ENCODE peak calls at places on chromosomes 11 and 22, in ten cellular contexts. One of them, this sample, is unnamed.

GRCh38 chr11:34417203-34417602 is 21.5 kb upstream of the CAT start:
- DNase-seq in caudate nucleus: no peak
- DNase-seq in stimulated activated CD4-positive, alpha-beta T cell treated with anti-CD3 and anti-CD28 coated beads, Interleukin-12 subunit alpha, Interleukin-12 subunit beta, amount 100 ng/mL, for 4 hours: no peak
- DNase-seq in AG08396: no peak
- DNase-seq in fibroblast of the conjunctiva: no peak
- DNase-seq in naive thymus-derived CD8-positive, alpha-beta T cell: no peak
- DNase-seq in activated CD8-positive, alpha-beta memory T cell treated with anti-CD3 and anti-CD28 coated beads for 48 hours: no peak
- DNase-seq in posterior cingulate gyrus: no peak
- DNase-seq in AG10803: no peak
- DNase-seq in ACHN: no peak
- DNase-seq in this sample: no peak

GRCh38 chr22:42169055-42169469 is 38.5 kb upstream of the CYP2D6 start:
- DNase-seq in caudate nucleus: no peak
- DNase-seq in stimulated activated CD4-positive, alpha-beta T cell treated with anti-CD3 and anti-CD28 coated beads, Interleukin-12 subunit alpha, Interleukin-12 subunit beta, amount 100 ng/mL, for 4 hours: peak; percentile 54
- DNase-seq in AG08396: peak; percentile 85
- DNase-seq in fibroblast of the conjunctiva: peak; percentile 57
- DNase-seq in naive thymus-derived CD8-positive, alpha-beta T cell: peak; percentile 66
- DNase-seq in activated CD8-positive, alpha-beta memory T cell treated with anti-CD3 and anti-CD28 coated beads for 48 hours: peak; percentile 22
- DNase-seq in posterior cingulate gyrus: peak; percentile 83
- DNase-seq in AG10803: peak; percentile 71
- DNase-seq in ACHN: peak; percentile 72
- DNase-seq in this sample: peak; percentile 95

GRCh38 chr11:12130180-12130980 is 20.0 kb downstream of the MICAL2 start:
- DNase-seq in caudate nucleus: no peak
- DNase-seq in stimulated activated CD4-positive, alpha-beta T cell treated with anti-CD3 and anti-CD28 coated beads, Interleukin-12 subunit alpha, Interleukin-12 subunit beta, amount 100 ng/mL, for 4 hours: no peak
- DNase-seq in AG08396: no peak
- DNase-seq in fibroblast of the conjunctiva: no peak
- DNase-seq in naive thymus-derived CD8-positive, alpha-beta T cell: no peak
- DNase-seq in activated CD8-positive, alpha-beta memory T cell treated with anti-CD3 and anti-CD28 coated beads for 48 hours: no peak
- DNase-seq in posterior cingulate gyrus: no peak
- DNase-seq in AG10803: no peak
- DNase-seq in ACHN: no peak
- DNase-seq in this sample: no peak

GRCh38 chr22:23249506-23250423 is 69.5 kb downstream of the BCR start:
- DNase-seq in caudate nucleus: no peak
- DNase-seq in stimulated activated CD4-positive, alpha-beta T cell treated with anti-CD3 and anti-CD28 coated beads, Interleukin-12 subunit alpha, Interleukin-12 subunit beta, amount 100 ng/mL, for 4 hours: no peak
- DNase-seq in AG08396: no peak
- DNase-seq in fibroblast of the conjunctiva: no peak
- DNase-seq in naive thymus-derived CD8-positive, alpha-beta T cell: no peak
- DNase-seq in activated CD8-positive, alpha-beta memory T cell treated with anti-CD3 and anti-CD28 coated beads for 48 hours: no peak
- DNase-seq in posterior cingulate gyrus: no peak
- DNase-seq in AG10803: no peak
- DNase-seq in ACHN: no peak
- DNase-seq in this sample: no peak

GRCh38 chr11:13287026-13287425 is 9.4 kb downstream of the BMAL1 start:
- DNase-seq in caudate nucleus: no peak
- DNase-seq in stimulated activated CD4-positive, alpha-beta T cell treated with anti-CD3 and anti-CD28 coated beads, Interleukin-12 subunit alpha, Interleukin-12 subunit beta, amount 100 ng/mL, for 4 hours: no peak
- DNase-seq in AG08396: no peak
- DNase-seq in fibroblast of the conjunctiva: no peak
- DNase-seq in naive thymus-derived CD8-positive, alpha-beta T cell: no peak
- DNase-seq in activated CD8-positive, alpha-beta memory T cell treated with anti-CD3 and anti-CD28 coated beads for 48 hours: no peak
- DNase-seq in posterior cingulate gyrus: no peak
- DNase-seq in AG10803: no peak
- DNase-seq in ACHN: no peak
- DNase-seq in this sample: no peak

GRCh38 chr22:24284747-24285203 is 14.1 kb downstream of the SPECC1L start:
- DNase-seq in caudate nucleus: no peak
- DNase-seq in stimulated activated CD4-positive, alpha-beta T cell treated with anti-CD3 and anti-CD28 coated beads, Interleukin-12 subunit alpha, Interleukin-12 subunit beta, amount 100 ng/mL, for 4 hours: no peak
- DNase-seq in AG08396: no peak
- DNase-seq in fibroblast of the conjunctiva: no peak
- DNase-seq in naive thymus-derived CD8-positive, alpha-beta T cell: no peak
- DNase-seq in activated CD8-positive, alpha-beta memory T cell treated with anti-CD3 and anti-CD28 coated beads for 48 hours: no peak
- DNase-seq in posterior cingulate gyrus: no peak
- DNase-seq in AG10803: no peak
- DNase-seq in ACHN: peak; percentile 25
- DNase-seq in this sample: no peak

GRCh38 chr11:120810251-120810650 is 213.7 kb upstream of the TBCEL start:
- DNase-seq in caudate nucleus: no peak
- DNase-seq in stimulated activated CD4-positive, alpha-beta T cell treated with anti-CD3 and anti-CD28 coated beads, Interleukin-12 subunit alpha, Interleukin-12 subunit beta, amount 100 ng/mL, for 4 hours: no peak
- DNase-seq in AG08396: no peak
- DNase-seq in fibroblast of the conjunctiva: no peak
- DNase-seq in naive thymus-derived CD8-positive, alpha-beta T cell: no peak
- DNase-seq in activated CD8-positive, alpha-beta memory T cell treated with anti-CD3 and anti-CD28 coated beads for 48 hours: no peak
- DNase-seq in posterior cingulate gyrus: no peak
- DNase-seq in AG10803: no peak
- DNase-seq in ACHN: peak; percentile 19
- DNase-seq in this sample: no peak

GRCh38 chr22:46757104-46757503 is 5.3 kb upstream of the TBC1D22A start:
- DNase-seq in caudate nucleus: no peak
- DNase-seq in stimulated activated CD4-positive, alpha-beta T cell treated with anti-CD3 and anti-CD28 coated beads, Interleukin-12 subunit alpha, Interleukin-12 subunit beta, amount 100 ng/mL, for 4 hours: no peak
- DNase-seq in AG08396: no peak
- DNase-seq in fibroblast of the conjunctiva: no peak
- DNase-seq in naive thymus-derived CD8-positive, alpha-beta T cell: no peak
- DNase-seq in activated CD8-positive, alpha-beta memory T cell treated with anti-CD3 and anti-CD28 coated beads for 48 hours: no peak
- DNase-seq in posterior cingulate gyrus: no peak
- DNase-seq in AG10803: no peak
- DNase-seq in ACHN: no peak
- DNase-seq in this sample: no peak

GRCh38 chr22:32542332-32543019 is 67.9 kb downstream of the FBXO7 start:
- DNase-seq in caudate nucleus: no peak
- DNase-seq in stimulated activated CD4-positive, alpha-beta T cell treated with anti-CD3 and anti-CD28 coated beads, Interleukin-12 subunit alpha, Interleukin-12 subunit beta, amount 100 ng/mL, for 4 hours: no peak
- DNase-seq in AG08396: no peak
- DNase-seq in fibroblast of the conjunctiva: no peak
- DNase-seq in naive thymus-derived CD8-positive, alpha-beta T cell: no peak
- DNase-seq in activated CD8-positive, alpha-beta memory T cell treated with anti-CD3 and anti-CD28 coated beads for 48 hours: no peak
- DNase-seq in posterior cingulate gyrus: no peak
- DNase-seq in AG10803: no peak
- DNase-seq in ACHN: no peak
- DNase-seq in this sample: no peak

GRCh38 chr22:31210830-31211503 is 1.1 kb upstream of the LIMK2 start:
- DNase-seq in caudate nucleus: no peak
- DNase-seq in stimulated activated CD4-positive, alpha-beta T cell treated with anti-CD3 and anti-CD28 coated beads, Interleukin-12 subunit alpha, Interleukin-12 subunit beta, amount 100 ng/mL, for 4 hours: no peak
- DNase-seq in AG08396: no peak
- DNase-seq in fibroblast of the conjunctiva: no peak
- DNase-seq in naive thymus-derived CD8-positive, alpha-beta T cell: no peak
- DNase-seq in activated CD8-positive, alpha-beta memory T cell treated with anti-CD3 and anti-CD28 coated beads for 48 hours: no peak
- DNase-seq in posterior cingulate gyrus: no peak
- DNase-seq in AG10803: peak; percentile 69
- DNase-seq in ACHN: no peak
- DNase-seq in this sample: no peak

GRCh38 chr22:37626556-37627075 is 12.9 kb upstream of the SH3BP1 start:
- DNase-seq in caudate nucleus: no peak
- DNase-seq in stimulated activated CD4-positive, alpha-beta T cell treated with anti-CD3 and anti-CD28 coated beads, Interleukin-12 subunit alpha, Interleukin-12 subunit beta, amount 100 ng/mL, for 4 hours: no peak
- DNase-seq in AG08396: no peak
- DNase-seq in fibroblast of the conjunctiva: no peak
- DNase-seq in naive thymus-derived CD8-positive, alpha-beta T cell: no peak
- DNase-seq in activated CD8-positive, alpha-beta memory T cell treated with anti-CD3 and anti-CD28 coated beads for 48 hours: no peak
- DNase-seq in posterior cingulate gyrus: no peak
- DNase-seq in AG10803: no peak
- DNase-seq in ACHN: no peak
- DNase-seq in this sample: no peak

GRCh38 chr22:36257948-36258674 is 5.2 kb downstream of the APOL1 start:
- DNase-seq in caudate nucleus: no peak
- DNase-seq in stimulated activated CD4-positive, alpha-beta T cell treated with anti-CD3 and anti-CD28 coated beads, Interleukin-12 subunit alpha, Interleukin-12 subunit beta, amount 100 ng/mL, for 4 hours: no peak
- DNase-seq in AG08396: no peak
- DNase-seq in fibroblast of the conjunctiva: no peak
- DNase-seq in naive thymus-derived CD8-positive, alpha-beta T cell: no peak
- DNase-seq in activated CD8-positive, alpha-beta memory T cell treated with anti-CD3 and anti-CD28 coated beads for 48 hours: no peak
- DNase-seq in posterior cingulate gyrus: no peak
- DNase-seq in AG10803: no peak
- DNase-seq in ACHN: no peak
- DNase-seq in this sample: no peak

GRCh38 chr11:73585834-73586575 is 11.9 kb downstream of the FAM168A start:
- DNase-seq in caudate nucleus: no peak
- DNase-seq in stimulated activated CD4-positive, alpha-beta T cell treated with anti-CD3 and anti-CD28 coated beads, Interleukin-12 subunit alpha, Interleukin-12 subunit beta, amount 100 ng/mL, for 4 hours: no peak
- DNase-seq in AG08396: peak; percentile 63
- DNase-seq in fibroblast of the conjunctiva: no peak
- DNase-seq in naive thymus-derived CD8-positive, alpha-beta T cell: no peak
- DNase-seq in activated CD8-positive, alpha-beta memory T cell treated with anti-CD3 and anti-CD28 coated beads for 48 hours: no peak
- DNase-seq in posterior cingulate gyrus: no peak
- DNase-seq in AG10803: peak; percentile 55
- DNase-seq in ACHN: no peak
- DNase-seq in this sample: no peak

GRCh38 chr11:124863826-124864165 is 1.4 kb upstream of the ROBO3 start:
- DNase-seq in caudate nucleus: no peak
- DNase-seq in stimulated activated CD4-positive, alpha-beta T cell treated with anti-CD3 and anti-CD28 coated beads, Interleukin-12 subunit alpha, Interleukin-12 subunit beta, amount 100 ng/mL, for 4 hours: no peak
- DNase-seq in AG08396: no peak
- DNase-seq in fibroblast of the conjunctiva: no peak
- DNase-seq in naive thymus-derived CD8-positive, alpha-beta T cell: no peak
- DNase-seq in activated CD8-positive, alpha-beta memory T cell treated with anti-CD3 and anti-CD28 coated beads for 48 hours: no peak
- DNase-seq in posterior cingulate gyrus: no peak
- DNase-seq in AG10803: no peak
- DNase-seq in ACHN: no peak
- DNase-seq in this sample: peak; percentile 78

GRCh38 chr22:20567371-20567847 is 60.0 kb downstream of the MED15 start:
- DNase-seq in caudate nucleus: no peak
- DNase-seq in stimulated activated CD4-positive, alpha-beta T cell treated with anti-CD3 and anti-CD28 coated beads, Interleukin-12 subunit alpha, Interleukin-12 subunit beta, amount 100 ng/mL, for 4 hours: no peak
- DNase-seq in AG08396: no peak
- DNase-seq in fibroblast of the conjunctiva: no peak
- DNase-seq in naive thymus-derived CD8-positive, alpha-beta T cell: no peak
- DNase-seq in activated CD8-positive, alpha-beta memory T cell treated with anti-CD3 and anti-CD28 coated beads for 48 hours: no peak
- DNase-seq in posterior cingulate gyrus: no peak
- DNase-seq in AG10803: peak; percentile 78
- DNase-seq in ACHN: peak; percentile 59
- DNase-seq in this sample: no peak

GRCh38 chr11:113096661-113097060 is 135.4 kb downstream of the NCAM1 start:
- DNase-seq in caudate nucleus: no peak
- DNase-seq in stimulated activated CD4-positive, alpha-beta T cell treated with anti-CD3 and anti-CD28 coated beads, Interleukin-12 subunit alpha, Interleukin-12 subunit beta, amount 100 ng/mL, for 4 hours: no peak
- DNase-seq in AG08396: no peak
- DNase-seq in fibroblast of the conjunctiva: no peak
- DNase-seq in naive thymus-derived CD8-positive, alpha-beta T cell: no peak
- DNase-seq in activated CD8-positive, alpha-beta memory T cell treated with anti-CD3 and anti-CD28 coated beads for 48 hours: no peak
- DNase-seq in posterior cingulate gyrus: no peak
- DNase-seq in AG10803: no peak
- DNase-seq in ACHN: no peak
- DNase-seq in this sample: no peak

GRCh38 chr22:39251762-39252460 is 7.1 kb upstream of the PDGFB start:
- DNase-seq in caudate nucleus: no peak
- DNase-seq in stimulated activated CD4-positive, alpha-beta T cell treated with anti-CD3 and anti-CD28 coated beads, Interleukin-12 subunit alpha, Interleukin-12 subunit beta, amount 100 ng/mL, for 4 hours: no peak
- DNase-seq in AG08396: no peak
- DNase-seq in fibroblast of the conjunctiva: no peak
- DNase-seq in naive thymus-derived CD8-positive, alpha-beta T cell: no peak
- DNase-seq in activated CD8-positive, alpha-beta memory T cell treated with anti-CD3 and anti-CD28 coated beads for 48 hours: no peak
- DNase-seq in posterior cingulate gyrus: no peak
- DNase-seq in AG10803: no peak
- DNase-seq in ACHN: no peak
- DNase-seq in this sample: peak; percentile 45

GRCh38 chr11:47184711-47185304 is 1.4 kb downstream of the PACSIN3 start:
- DNase-seq in caudate nucleus: peak; percentile 70
- DNase-seq in stimulated activated CD4-positive, alpha-beta T cell treated with anti-CD3 and anti-CD28 coated beads, Interleukin-12 subunit alpha, Interleukin-12 subunit beta, amount 100 ng/mL, for 4 hours: no peak
- DNase-seq in AG08396: no peak
- DNase-seq in fibroblast of the conjunctiva: no peak
- DNase-seq in naive thymus-derived CD8-positive, alpha-beta T cell: no peak
- DNase-seq in activated CD8-positive, alpha-beta memory T cell treated with anti-CD3 and anti-CD28 coated beads for 48 hours: no peak
- DNase-seq in posterior cingulate gyrus: peak; percentile 81
- DNase-seq in AG10803: no peak
- DNase-seq in ACHN: no peak
- DNase-seq in this sample: no peak

GRCh38 chr11:14542384-14542783 is 22.2 kb upstream of the PSMA1 start:
- DNase-seq in caudate nucleus: no peak
- DNase-seq in stimulated activated CD4-positive, alpha-beta T cell treated with anti-CD3 and anti-CD28 coated beads, Interleukin-12 subunit alpha, Interleukin-12 subunit beta, amount 100 ng/mL, for 4 hours: no peak
- DNase-seq in AG08396: no peak
- DNase-seq in fibroblast of the conjunctiva: no peak
- DNase-seq in naive thymus-derived CD8-positive, alpha-beta T cell: no peak
- DNase-seq in activated CD8-positive, alpha-beta memory T cell treated with anti-CD3 and anti-CD28 coated beads for 48 hours: no peak
- DNase-seq in posterior cingulate gyrus: no peak
- DNase-seq in AG10803: no peak
- DNase-seq in ACHN: no peak
- DNase-seq in this sample: no peak

GRCh38 chr22:41642711-41643110 is 21.6 kb downstream of the XRCC6 start:
- DNase-seq in caudate nucleus: no peak
- DNase-seq in stimulated activated CD4-positive, alpha-beta T cell treated with anti-CD3 and anti-CD28 coated beads, Interleukin-12 subunit alpha, Interleukin-12 subunit beta, amount 100 ng/mL, for 4 hours: no peak
- DNase-seq in AG08396: peak; percentile 28
- DNase-seq in fibroblast of the conjunctiva: no peak
- DNase-seq in naive thymus-derived CD8-positive, alpha-beta T cell: no peak
- DNase-seq in activated CD8-positive, alpha-beta memory T cell treated with anti-CD3 and anti-CD28 coated beads for 48 hours: no peak
- DNase-seq in posterior cingulate gyrus: no peak
- DNase-seq in AG10803: peak; percentile 17
- DNase-seq in ACHN: no peak
- DNase-seq in this sample: no peak

GRCh38 chr22:19050117-19050516 is 72.1 kb downstream of the DGCR2 start:
- DNase-seq in caudate nucleus: no peak
- DNase-seq in stimulated activated CD4-positive, alpha-beta T cell treated with anti-CD3 and anti-CD28 coated beads, Interleukin-12 subunit alpha, Interleukin-12 subunit beta, amount 100 ng/mL, for 4 hours: no peak
- DNase-seq in AG08396: no peak
- DNase-seq in fibroblast of the conjunctiva: no peak
- DNase-seq in naive thymus-derived CD8-positive, alpha-beta T cell: no peak
- DNase-seq in activated CD8-positive, alpha-beta memory T cell treated with anti-CD3 and anti-CD28 coated beads for 48 hours: no peak
- DNase-seq in posterior cingulate gyrus: no peak
- DNase-seq in AG10803: no peak
- DNase-seq in ACHN: no peak
- DNase-seq in this sample: no peak

GRCh38 chr11:13064593-13064992 is 55.5 kb downstream of the RASSF10 start:
- DNase-seq in caudate nucleus: no peak
- DNase-seq in stimulated activated CD4-positive, alpha-beta T cell treated with anti-CD3 and anti-CD28 coated beads, Interleukin-12 subunit alpha, Interleukin-12 subunit beta, amount 100 ng/mL, for 4 hours: no peak
- DNase-seq in AG08396: no peak
- DNase-seq in fibroblast of the conjunctiva: no peak
- DNase-seq in naive thymus-derived CD8-positive, alpha-beta T cell: no peak
- DNase-seq in activated CD8-positive, alpha-beta memory T cell treated with anti-CD3 and anti-CD28 coated beads for 48 hours: no peak
- DNase-seq in posterior cingulate gyrus: no peak
- DNase-seq in AG10803: no peak
- DNase-seq in ACHN: no peak
- DNase-seq in this sample: no peak

This sample was measured in endodermal cell.